ENCODE peak calls at places on chromosomes 3 and 15, in four cellular contexts. Z is ureter, N is NCI-H1105, C is ovary. P is an unnamed sample.

GRCh38 chr15:27847775-27848710 is 251.1 kb downstream of the OCA2 start:
- DNase-seq in Z (peak), N (no peak), C (no peak), P (no peak)

GRCh38 chr3:8458235-8458634 is 43.4 kb upstream of the LMCD1 start:
- DNase-seq in Z (no peak), N (no peak), C (no peak), P (no peak)

GRCh38 chr3:184590795-184591194 is 29.2 kb downstream of the EPHB3 start:
- DNase-seq in Z (no peak), N (no peak), C (peak), P (peak)

GRCh38 chr3:141083831-141084624 is 32.9 kb downstream of the SPSB4 start:
- DNase-seq in Z (no peak), N (no peak), C (no peak), P (peak)

GRCh38 chr3:10353160-10353559 is 32.2 kb upstream of the SEC13 start:
- DNase-seq in Z (no peak), N (no peak), C (no peak), P (no peak)

GRCh38 chr3:126355251-126355650 is 2.0 kb downstream of the KLF15 start:
- DNase-seq in Z (no peak), N (no peak), C (peak), P (no peak)

GRCh38 chr3:48697952-48698351 is 12.2 kb upstream of the NCKIPSD start:
- DNase-seq in Z (no peak), N (no peak), C (no peak), P (no peak)

GRCh38 chr15:73005032-73005431 is 47.2 kb upstream of the NEO1 start:
- DNase-seq in Z (no peak), N (no peak), C (no peak), P (no peak)

GRCh38 chr3:65479967-65480366 is 558.8 kb downstream of the MAGI1 start:
- DNase-seq in Z (no peak), N (no peak), C (no peak), P (no peak)

GRCh38 chr3:150247456-150247855 is 160.6 kb upstream of the TSC22D2 start:
- DNase-seq in Z (no peak), N (no peak), C (no peak), P (no peak)

GRCh38 chr3:157156844-157157635 is 2.9 kb downstream of the CCNL1 start:
- DNase-seq in Z (no peak), N (peak), C (no peak), P (no peak)

GRCh38 chr3:136899622-136900158 is 37.7 kb downstream of the NCK1 start:
- DNase-seq in Z (no peak), N (no peak), C (no peak), P (no peak)

GRCh38 chr3:182294256-182294655 is 499.0 kb upstream of the ATP11B start:
- DNase-seq in Z (no peak), N (no peak), C (no peak), P (no peak)

GRCh38 chr3:138673641-138674040 is 65.1 kb downstream of the FAIM start:
- DNase-seq in Z (no peak), N (no peak), C (no peak), P (no peak)

GRCh38 chr3:79019137-79019923 is 748.5 kb downstream of the ROBO1 start:
- DNase-seq in Z (peak), N (peak), C (peak), P (peak)

GRCh38 chr3:195542691-195543641 is at the start of gene PPP1R2:
- DNase-seq in Z (peak), N (peak), C (peak), P (peak)

GRCh38 chr3:140023616-140024530 is 88.9 kb downstream of the CLSTN2 start:
- DNase-seq in Z (peak), N (peak), C (peak), P (no peak)

GRCh38 chr15:80577552-80578205 is 117.4 kb upstream of the ABHD17C start:
- DNase-seq in Z (no peak), N (no peak), C (no peak), P (no peak)

GRCh38 chr3:113890256-113890900 is 51.8 kb downstream of the GRAMD1C start:
- DNase-seq in Z (no peak), N (no peak), C (no peak), P (no peak)

GRCh38 chr3:14602006-14602803 is 49.4 kb upstream of the CCDC174 start:
- DNase-seq in Z (no peak), N (no peak), C (no peak), P (no peak)